ENCODE peak calls at places on chromosomes 3 and 15, in five cellular contexts. C is thoracic aorta, G is WERI-Rb-1, N is GM23338, F is uterus. X is an unnamed sample.

GRCh38 chr3:100891033-100891432 is 102.2 kb downstream of the ABI3BP start:
- DNase-seq in G (no peak), N (peak), C (no peak), F (no peak), X (no peak)

GRCh38 chr15:84715442-84716035 is 400 bp downstream of the SEC11A start:
- DNase-seq in G (peak), N (peak), F (no peak), C (no peak), X (peak)

GRCh38 chr3:114899186-114899931 is 247.7 kb downstream of the ZBTB20 start:
- DNase-seq in G (no peak), N (peak), F (no peak), C (no peak), X (no peak)

GRCh38 chr15:74822233-74822632 is 4.2 kb upstream of the CPLX3 start:
- DNase-seq in G (no peak), C (no peak), N (no peak), F (no peak), X (no peak)

GRCh38 chr3:52038227-52038626 is 18.1 kb downstream of the DUSP7 start:
- DNase-seq in G (no peak), C (no peak), N (no peak), F (no peak), X (no peak)

GRCh38 chr15:40388941-40389823 is 6.7 kb downstream of the KNSTRN start:
- DNase-seq in N (no peak), C (no peak), G (no peak), F (no peak), X (no peak)

GRCh38 chr15:59176653-59177444 is 29.8 kb upstream of the LDHAL6B start:
- DNase-seq in F (no peak), N (no peak), G (no peak), C (no peak), X (no peak)

GRCh38 chr3:195460355-195460754 is 17.5 kb upstream of the ACAP2 start:
- DNase-seq in C (no peak), N (no peak), F (no peak), G (no peak), X (no peak)

GRCh38 chr3:42763023-42763422 is 10.0 kb downstream of the CCDC13 start:
- DNase-seq in F (no peak), C (no peak), N (no peak), G (no peak), X (no peak)

GRCh38 chr3:170037463-170038433 is at the start of gene GPR160:
- DNase-seq in C (no peak), N (peak), G (peak), F (peak), X (peak)

GRCh38 chr3:51381333-51381705 is 3.8 kb upstream of the MANF start:
- DNase-seq in F (no peak), C (no peak), G (no peak), N (no peak), X (peak)

GRCh38 chr15:95840004-95840403 is 490.5 kb upstream of the NR2F2 start:
- DNase-seq in G (no peak), F (peak), N (no peak), C (peak), X (peak)

GRCh38 chr15:59797756-59798604 is 108.9 kb upstream of the BNIP2 start:
- DNase-seq in F (no peak), C (no peak), N (no peak), G (no peak), X (no peak)

GRCh38 chr15:63277044-63277892 is at the start of gene APH1B:
- DNase-seq in C (peak), N (peak), G (peak), F (peak), X (peak)

GRCh38 chr3:187305881-187306280 is 14.3 kb upstream of the MASP1 start:
- DNase-seq in C (no peak), F (peak), G (no peak), N (no peak), X (no peak)

GRCh38 chr3:193805448-193805847 is 212.4 kb downstream of the OPA1 start:
- DNase-seq in F (peak), C (no peak), N (no peak), G (no peak), X (no peak)

GRCh38 chr15:84821501-84822021 is 4.4 kb downstream of the ALPK3 start:
- DNase-seq in G (no peak), C (no peak), F (peak), N (no peak), X (peak)

GRCh38 chr3:127955680-127956079 is 40.6 kb downstream of the KBTBD12 start:
- DNase-seq in N (no peak), G (no peak), F (no peak), C (no peak), X (no peak)

GRCh38 chr3:127560051-127560787 is 30.3 kb downstream of the TPRA1 start:
- DNase-seq in G (no peak), F (no peak), C (no peak), N (no peak), X (no peak)

GRCh38 chr3:56939759-56940323 is 120.6 kb upstream of the SPATA12 start:
- DNase-seq in G (no peak), N (peak), F (no peak), C (no peak), X (no peak)

GRCh38 chr3:167102071-167102470 is 278.0 kb downstream of the ZBBX start:
- DNase-seq in F (no peak), G (peak), N (peak), C (no peak), X (no peak)

GRCh38 chr3:89380006-89380405 is 272.6 kb downstream of the EPHA3 start:
- DNase-seq in G (no peak), C (no peak), N (no peak), F (no peak), X (no peak)

GRCh38 chr3:134449277-134449676 is 36.5 kb downstream of the ANAPC13 start:
- DNase-seq in G (peak), C (no peak), F (peak), N (peak), X (peak)

GRCh38 chr3:151265866-151266265 is 12.5 kb downstream of the P2RY14 start:
- DNase-seq in C (no peak), F (no peak), G (no peak), N (peak), X (no peak)

DNA sequence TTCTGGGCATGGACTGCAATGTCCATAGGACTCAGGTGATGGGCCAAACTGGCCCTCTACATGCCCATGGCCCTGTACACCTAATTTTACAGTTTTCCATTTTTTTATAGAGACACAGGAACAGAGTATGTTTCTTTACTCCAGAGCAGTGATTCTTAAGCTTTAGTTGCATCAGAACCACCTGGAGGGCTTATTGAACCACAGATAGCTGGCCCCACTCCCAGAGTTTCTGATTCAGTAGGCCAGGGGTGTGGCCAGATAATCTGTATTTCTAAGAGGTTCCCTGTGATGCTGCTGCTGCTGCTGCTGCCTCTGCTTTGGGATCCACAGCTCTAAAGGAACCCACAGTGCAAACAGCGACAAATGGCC is 5.1 kb downstream of the RBP1 start:
- DNase-seq in C (no peak), G (peak), N (no peak), F (peak), X (peak)
- TF ChIP-seq CTCF in C (no peak), G (no peak), N (no peak), F (no peak), X (no peak)

DNA sequence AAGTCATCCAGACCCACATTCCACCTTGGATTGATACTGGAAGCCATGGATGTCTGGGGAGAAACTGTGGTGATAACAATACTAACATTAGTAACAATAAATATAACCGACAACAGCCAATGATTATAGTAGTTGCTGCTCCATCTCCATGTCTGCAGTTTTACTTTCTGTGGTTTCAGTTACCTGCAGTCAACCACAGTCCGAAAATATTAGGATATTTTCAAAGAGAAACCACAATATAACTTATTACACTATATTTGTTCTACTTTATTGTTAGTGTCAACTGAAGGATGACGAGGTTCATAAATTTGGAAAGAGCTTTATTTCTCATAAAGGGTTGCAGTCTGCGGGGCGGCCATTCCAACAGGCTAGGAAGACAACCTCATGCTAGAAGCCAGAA is 2.6 kb upstream of the NSMCE3 start:
- DNase-seq in C (no peak), G (no peak), F (no peak), N (no peak), X (no peak)
- H3K4me3 ChIP-seq in C (no peak), G (no peak), F (no peak), N (no peak), X (no peak)

GRCh38 chr3:157705258-157705657 is 202.0 kb upstream of the VEPH1 start:
- DNase-seq in F (no peak), G (no peak), C (no peak), N (no peak), X (no peak)
- TF ChIP-seq CTCF in F (no peak), G (no peak), C (no peak), N (no peak), X (no peak)

GRCh38 chr3:183117046-183117445 is 17.8 kb upstream of the MCCC1 start:
- DNase-seq in G (no peak), C (no peak), N (no peak), F (no peak), X (no peak)
- H3K4me3 ChIP-seq in G (no peak), C (no peak), N (no peak), F (no peak), X (no peak)

DNA sequence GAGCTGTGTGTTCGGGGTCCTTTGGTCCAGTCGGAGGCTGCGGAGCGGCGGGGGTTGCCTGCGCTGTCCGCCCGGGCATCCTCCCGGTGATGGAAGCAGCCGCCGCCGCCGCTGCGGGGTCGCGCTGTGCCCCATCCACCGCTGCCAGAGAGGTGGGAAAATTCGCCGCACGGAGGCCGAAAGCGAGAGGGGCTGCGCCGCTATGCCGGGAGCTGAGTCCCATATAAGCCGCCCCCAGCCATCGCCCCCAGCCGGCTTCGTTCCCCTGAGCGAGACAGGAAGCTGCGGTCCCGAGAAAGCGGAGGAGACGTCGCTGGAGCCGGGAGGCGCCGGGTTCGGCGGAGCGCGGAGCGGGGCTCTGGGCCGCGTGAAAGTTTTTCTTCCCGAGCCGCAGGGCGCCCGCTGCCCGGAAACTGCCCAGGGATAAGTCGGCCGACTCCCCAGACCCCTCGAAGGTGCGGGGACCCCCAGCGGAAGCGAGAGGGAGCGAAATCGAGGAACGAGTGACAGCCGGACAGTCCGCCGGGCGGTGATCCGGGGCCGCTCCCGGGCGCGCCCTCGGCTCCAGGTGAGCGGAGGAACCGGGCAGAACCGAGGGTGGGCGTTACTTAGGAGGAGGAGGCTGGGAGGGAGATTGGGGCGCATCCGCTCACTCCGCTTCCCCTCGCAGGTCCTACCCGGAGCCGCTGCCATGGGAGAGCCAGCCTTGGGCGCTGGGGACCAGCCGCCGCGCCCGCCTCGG is 574 bp downstream of the CHST2 start:
- DNase-seq in C (no peak), F (peak), G (peak), N (peak), X (no peak)
- TF ChIP-seq CTCF in C (no peak), F (no peak), G (no peak), N (no peak), X (no peak)

GRCh38 chr15:31362886-31363285 is 36.3 kb downstream of the KLF13 start:
- DNase-seq in C (no peak), N (no peak), F (no peak), G (no peak), X (no peak)

GRCh38 chr15:31365655-31366127 is 39.1 kb downstream of the KLF13 start:
- DNase-seq in G (peak), N (peak), C (peak), F (peak), X (peak)

GRCh38 chr15:31365032-31365654 is 38.5 kb downstream of the KLF13 start:
- DNase-seq in N (no peak), C (no peak), F (no peak), G (no peak), X (no peak)

GRCh38 chr15:31366169-31366734 is 39.6 kb downstream of the KLF13 start:
- DNase-seq in F (peak), C (no peak), N (peak), G (no peak), X (peak)

GRCh38 chr15:31364301-31365031 is 37.8 kb downstream of the KLF13 start:
- DNase-seq in F (no peak), C (no peak), N (no peak), G (no peak), X (peak)
- H3K4me3 ChIP-seq in F (no peak), C (peak), N (no peak), G (no peak), X (no peak)

DNA sequence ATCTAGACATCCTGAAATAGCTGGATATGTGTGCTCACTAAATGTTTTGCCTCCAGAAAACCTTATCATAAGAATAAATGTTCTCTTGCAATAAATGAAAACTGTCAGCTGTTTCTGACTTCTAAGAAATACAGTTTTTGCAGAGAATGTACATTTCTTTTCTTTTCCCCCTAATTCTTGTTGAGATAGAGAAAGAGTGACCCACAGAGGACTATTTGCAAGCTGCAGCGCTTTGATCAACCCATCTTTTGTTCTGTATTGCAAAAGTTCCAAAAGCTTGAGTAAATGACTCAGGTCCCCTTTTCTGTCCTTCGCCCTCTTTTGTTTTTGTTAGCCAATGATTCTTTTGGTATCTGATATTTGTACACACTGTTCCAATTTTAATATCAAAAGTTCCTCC is 141.9 kb downstream of the BBX start:
- DNase-seq in G (no peak), N (no peak), C (no peak), F (no peak), X (no peak)
- TF ChIP-seq CTCF in G (no peak), N (peak), C (no peak), F (no peak), X (no peak)

GRCh38 chr15:88695595-88696186 is 56.9 kb downstream of the ISG20 start:
- DNase-seq in G (no peak), F (no peak), C (no peak), N (no peak), X (no peak)
- H3K4me3 ChIP-seq in G (no peak), F (no peak), C (no peak), N (no peak), X (no peak)

GRCh38 chr3:30319713-30320112 is 286.7 kb upstream of the TGFBR2 start:
- DNase-seq in C (no peak), N (peak), F (peak), G (peak), X (no peak)
- TF ChIP-seq CTCF in C (no peak), N (peak), F (peak), G (peak), X (peak)

GRCh38 chr3:174414902-174415301 is 444.2 kb upstream of the NAALADL2 start:
- DNase-seq in G (no peak), F (no peak), N (no peak), C (no peak), X (no peak)

GRCh38 chr3:174417568-174417967 is 441.6 kb upstream of the NAALADL2 start:
- DNase-seq in C (no peak), G (no peak), N (no peak), F (no peak), X (no peak)

GRCh38 chr3:174408310-174408709 is 450.8 kb upstream of the NAALADL2 start:
- DNase-seq in F (no peak), C (no peak), N (no peak), G (no peak), X (no peak)

GRCh38 chr3:174409085-174409743 is 449.9 kb upstream of the NAALADL2 start:
- DNase-seq in F (no peak), N (no peak), G (no peak), C (no peak), X (no peak)

GRCh38 chr3:174413057-174413912 is 445.8 kb upstream of the NAALADL2 start:
- DNase-seq in G (no peak), C (no peak), F (no peak), N (peak), X (no peak)
- H3K4me3 ChIP-seq in G (no peak), C (no peak), F (no peak), N (no peak), X (no peak)